ENCODE peak calls at places on chromosomes 6 and 20, in ten cellular contexts. L is neuronal stem cell; P is CD8-positive, alpha-beta T cell; V is stomach; R is adipocyte; A is fibroblast of lung; D is MG63; J is tibial artery; W is CD4-positive, alpha-beta memory T cell; Z is psoas muscle. B is an unnamed sample. For H3K36me3, the result is how much of the 10 kb centered on the place peaks cover.

GRCh38 chr6:100412872-100413271 is 51.8 kb downstream of the SIM1 start:
- DNase-seq in A (no peak), D (no peak), L (no peak), J (no peak), R (no peak), Z (no peak), W (no peak), V (no peak), P (no peak), B (no peak)

GRCh38 chr6:97085772-97086171 is 161.2 kb downstream of the KLHL32 start:
- DNase-seq in Z (no peak), L (no peak), R (peak), W (no peak), D (peak), P (no peak), V (no peak), J (no peak), A (no peak), B (peak)

GRCh38 chr6:79798841-79799240 is 148.5 kb downstream of the ELOVL4 start:
- DNase-seq in P (no peak), J (no peak), L (no peak), Z (no peak), R (no peak), W (no peak), D (no peak), V (no peak), A (no peak), B (no peak)

GRCh38 chr6:149060300-149060984 is 257.1 kb upstream of the TAB2 start:
- DNase-seq in P (peak), R (no peak), V (no peak), J (no peak), A (peak), L (no peak), W (peak), Z (no peak), D (no peak), B (no peak)

GRCh38 chr6:102398788-102399390 is 1005.4 kb downstream of the GRIK2 start:
- DNase-seq in J (no peak), W (no peak), P (no peak), D (no peak), A (no peak), Z (no peak), L (no peak), V (no peak), R (no peak), B (no peak)

GRCh38 chr20:47481330-47482216 is 20.1 kb upstream of the NCOA3 start:
- DNase-seq in Z (no peak), A (no peak), D (no peak), W (no peak), P (no peak), V (no peak), J (no peak), R (no peak), L (no peak), B (no peak)

GRCh38 chr6:116101298-116101718 is 655 bp downstream of the NT5DC1 start:
- DNase-seq in W (no peak), D (no peak), J (peak), R (no peak), L (no peak), V (no peak), P (no peak), Z (no peak), A (no peak), B (no peak)

GRCh38 chr6:113995632-113996031 is 24.7 kb upstream of the HDAC2 start:
- DNase-seq in P (no peak), V (no peak), L (no peak), D (peak), R (peak), A (peak), Z (peak), W (no peak), J (no peak), B (peak)

GRCh38 chr6:814378-815347 is 121.7 kb upstream of the EXOC2 start:
- DNase-seq in R (no peak), Z (no peak), W (no peak), A (no peak), D (no peak), L (no peak), V (no peak), J (no peak), P (no peak), B (no peak)

GRCh38 chr6:82076855-82077254 is 170.7 kb downstream of the IBTK start:
- DNase-seq in L (no peak), R (peak), J (no peak), Z (no peak), A (no peak), D (no peak), W (no peak), P (no peak), V (no peak), B (no peak)

GRCh38 chr6:20286968-20287565 is 74.8 kb upstream of the MBOAT1 start:
- DNase-seq in J (no peak), Z (no peak), V (no peak), W (no peak), A (peak), P (no peak), R (no peak), D (peak), L (no peak), B (no peak)

GRCh38 chr20:31943052-31943471 is 8.8 kb downstream of the PDRG1 start:
- DNase-seq in W (no peak), V (peak), A (no peak), D (peak), L (no peak), R (no peak), J (no peak), P (no peak), Z (no peak), B (no peak)

GRCh38 chr6:100838011-100838410 is 43.1 kb downstream of the ASCC3 start:
- DNase-seq in V (no peak), L (no peak), W (no peak), P (no peak), Z (no peak), R (no peak), J (no peak), D (no peak), A (no peak), B (no peak)

GRCh38 chr6:42026540-42026939 is 23.8 kb upstream of the TAF8 start:
- DNase-seq in W (no peak), V (no peak), J (no peak), L (no peak), P (no peak), Z (no peak), R (no peak), A (no peak), D (no peak), B (no peak)

GRCh38 chr6:42022755-42023384 is 27.5 kb upstream of the TAF8 start:
- DNase-seq in P (no peak), R (no peak), A (no peak), W (no peak), J (no peak), Z (no peak), D (no peak), L (no peak), V (no peak), B (no peak)

GRCh38 chr6:42025790-42026311 is 24.5 kb upstream of the TAF8 start:
- DNase-seq in A (no peak), V (no peak), W (no peak), R (no peak), J (no peak), L (no peak), Z (no peak), P (no peak), D (no peak), B (no peak)

GRCh38 chr6:42021847-42022754 is 28.2 kb upstream of the TAF8 start:
- DNase-seq in V (no peak), D (peak), W (peak), L (no peak), A (peak), Z (no peak), J (no peak), R (no peak), P (peak), B (no peak)

GRCh38 chr6:42025066-42025789 is 25.1 kb upstream of the TAF8 start:
- DNase-seq in J (no peak), Z (no peak), L (no peak), R (no peak), P (no peak), W (no peak), V (no peak), A (no peak), D (no peak), B (no peak)
- H3K36me3 ChIP-seq in J (half or more), Z (under half), L (under half), R (under half), P (under half), W (under half), V (under half), A (under half), D (under half), B (under half)

DNA sequence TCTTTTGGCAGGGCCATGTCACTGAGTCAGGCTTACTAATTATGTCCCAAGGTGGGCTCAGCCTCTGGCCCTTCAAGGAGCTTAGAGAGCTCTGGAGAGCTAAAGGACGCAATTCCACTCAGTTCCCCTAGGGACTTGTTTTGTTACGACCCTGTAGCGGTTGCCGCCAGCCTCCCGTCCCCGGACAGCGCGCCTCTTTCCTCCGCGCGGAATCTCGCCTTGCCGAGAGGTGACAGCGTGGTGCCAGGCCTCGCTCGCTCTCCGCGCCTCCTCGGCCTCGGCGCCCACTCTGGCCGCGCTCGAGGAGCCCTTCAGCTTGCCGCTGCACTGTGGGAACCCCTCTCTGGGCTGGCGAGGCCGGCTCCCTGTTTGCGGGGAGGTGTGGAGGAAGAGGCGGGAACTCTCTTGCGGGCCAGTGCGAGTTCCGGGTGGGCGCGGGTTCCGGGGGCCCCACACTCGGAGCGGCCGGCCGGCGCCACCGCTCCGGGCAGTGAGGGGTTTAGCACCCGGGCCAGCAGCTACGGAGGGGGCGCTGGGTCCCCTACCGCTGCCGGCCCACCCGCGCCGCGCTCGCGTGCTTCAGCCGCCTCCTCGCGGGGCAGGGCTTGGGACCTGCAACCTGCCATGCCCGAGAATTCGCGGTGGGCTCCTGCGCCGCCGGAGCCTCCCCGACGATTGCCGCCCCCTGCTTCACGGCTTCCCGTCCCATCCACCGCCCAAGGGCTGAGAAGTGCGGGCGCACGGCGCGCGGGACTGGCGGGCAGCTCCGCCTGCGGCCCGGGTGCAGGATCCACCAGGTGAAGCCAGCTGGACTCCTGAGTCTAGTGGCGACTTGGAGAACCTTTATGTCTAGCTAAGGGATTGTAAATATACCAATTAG is 9.9 kb upstream of the ZNF311 start:
- DNase-seq in J (no peak), A (peak), D (peak), R (no peak), L (no peak), Z (no peak), P (no peak), V (no peak), W (no peak), B (no peak)
- H3K4me3 ChIP-seq in J (no peak), A (peak), D (peak), R (peak), L (no peak), Z (peak), P (no peak), V (no peak), W (no peak), B (peak)

DNA sequence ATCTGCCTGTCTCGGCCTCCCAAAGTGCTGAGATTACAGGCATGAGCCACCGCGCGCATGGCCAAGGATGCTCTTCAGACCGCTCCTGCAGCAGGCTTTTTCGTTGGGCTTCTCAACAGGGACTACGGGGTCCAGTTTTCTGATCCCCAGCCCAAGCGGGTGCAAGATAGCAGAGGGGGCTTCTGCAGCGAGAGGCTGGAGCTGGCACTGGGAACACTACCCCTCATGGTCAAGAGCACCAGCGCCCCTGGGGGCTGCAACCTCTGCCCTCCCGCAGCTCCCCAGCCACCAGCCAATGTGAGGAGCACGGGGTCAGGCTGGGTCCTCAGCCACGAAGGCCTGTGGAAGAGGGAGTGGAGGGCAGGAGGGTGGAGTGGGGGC is 6.0 kb downstream of the CTSZ start:
- DNase-seq in R (no peak), D (no peak), P (no peak), L (no peak), W (no peak), V (no peak), J (no peak), A (no peak), Z (no peak), B (no peak)
- H3K36me3 ChIP-seq in R (under half), D (half or more), P (under half), L (under half), W (under half), V (half or more), J (half or more), A (under half), Z (under half), B (under half)

DNA sequence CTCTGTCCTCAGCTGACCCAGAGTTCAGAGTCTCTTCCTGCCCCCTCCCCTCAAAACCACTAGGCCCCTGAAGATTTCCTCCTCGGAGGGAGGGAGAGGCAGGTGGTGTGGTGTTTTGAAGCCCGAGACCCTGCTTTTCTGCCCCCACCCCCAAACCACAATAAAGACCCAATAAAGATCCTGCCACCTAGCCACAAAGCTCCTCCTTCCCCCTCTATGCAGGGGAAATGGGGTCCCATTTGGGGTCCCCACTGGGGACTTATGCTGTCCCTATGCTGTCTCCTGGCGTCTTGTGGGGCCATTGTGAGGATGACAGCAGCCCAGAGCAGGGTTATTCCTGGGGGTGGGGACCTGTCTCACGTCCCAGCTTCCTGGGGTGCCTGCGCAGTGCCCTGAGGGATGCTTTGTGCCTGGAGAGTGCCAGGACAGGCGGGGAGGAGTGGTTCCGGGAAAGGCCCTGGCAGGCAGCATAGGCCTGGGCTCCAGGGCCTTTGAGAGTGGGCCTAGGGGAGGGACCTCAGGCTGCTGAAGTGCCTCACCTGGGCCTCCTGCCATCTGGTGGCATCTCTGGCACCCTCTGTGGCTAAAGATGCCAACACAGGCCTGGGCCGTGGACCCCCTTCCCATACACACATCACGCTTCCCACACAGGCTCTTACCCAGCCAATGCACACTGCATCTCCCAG is 8.0 kb upstream of the ARMC12 start:
- DNase-seq in A (no peak), P (peak), W (no peak), R (no peak), J (peak), D (no peak), L (no peak), Z (peak), V (peak), B (no peak)
- H3K4me3 ChIP-seq in A (peak), P (peak), W (no peak), R (peak), J (peak), D (no peak), L (peak), Z (peak), V (no peak), B (no peak)

DNA sequence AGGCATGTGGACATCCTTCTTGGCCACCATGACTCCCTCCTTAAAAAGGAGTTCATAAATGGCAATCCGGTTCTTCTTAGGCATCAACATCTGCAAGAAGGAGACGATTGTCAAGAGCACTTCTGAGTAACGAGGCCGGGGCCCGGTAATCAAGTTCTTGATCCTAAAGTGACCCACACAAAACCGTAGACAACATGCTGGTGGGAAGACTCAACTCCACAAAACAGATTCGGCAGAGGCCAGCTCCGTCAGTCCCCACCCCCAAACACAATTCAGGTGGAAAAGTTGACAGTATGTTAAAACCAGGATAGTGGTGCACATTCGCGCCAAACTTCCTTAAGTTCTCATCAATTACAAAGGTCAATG is 754 bp downstream of the RPS10 start:
- DNase-seq in A (peak), Z (no peak), L (no peak), D (no peak), V (no peak), P (no peak), W (no peak), J (no peak), R (no peak), B (no peak)
- H3K36me3 ChIP-seq in A (under half), Z (under half), L (half or more), D (half or more), V (under half), P (under half), W (under half), J (under half), R (under half), B (under half)

GRCh38 chr6:168201383-168201782 is 118.2 kb downstream of the DACT2 start:
- DNase-seq in W (no peak), V (peak), A (no peak), R (no peak), J (no peak), Z (no peak), D (no peak), L (no peak), P (no peak), B (no peak)
- H3K4me3 ChIP-seq in W (no peak), V (no peak), A (no peak), R (no peak), J (no peak), Z (no peak), D (no peak), L (no peak), P (no peak), B (no peak)

GRCh38 chr20:45060341-45060740 is 40.6 kb downstream of the KCNS1 start:
- DNase-seq in Z (no peak), A (no peak), W (no peak), L (no peak), R (no peak), J (no peak), P (no peak), D (no peak), V (no peak), B (no peak)
- H3K36me3 ChIP-seq in Z (under half), A (under half), W (under half), L (under half), R (under half), J (under half), P (under half), D (under half), V (under half), B (under half)